ENCODE peak calls at places on chromosomes 3 and 15, in nine cellular contexts. One of them, this sample, is unnamed.

GRCh38 chr3:5707794-5708193 is 520.3 kb downstream of the EDEM1 start:
- DNase-seq in brain microvascular endothelial cell: no peak
- DNase-seq in T1000: no peak
- DNase-seq in HTR-8/SVneo: no peak
- DNase-seq in stimulated activated CD4-positive, alpha-beta T cell treated with anti-CD3 and anti-CD28 coated beads, TNF-alpha, amount 100 ng/mL, for 24 hours: no peak
- DNase-seq in CD8-positive, alpha-beta memory T cell: no peak
- DNase-seq in left ventricle myocardium inferior: no peak
- DNase-seq in NCI-H1105: no peak
- DNase-seq in AG09319: no peak
- DNase-seq in this sample: no peak

GRCh38 chr3:114519415-114519814 is 225.6 kb downstream of the TIGIT start:
- DNase-seq in T1000: no peak
- DNase-seq in brain microvascular endothelial cell: peak; percentile 84
- DNase-seq in HTR-8/SVneo: no peak
- DNase-seq in AG09319: peak; percentile 51
- DNase-seq in NCI-H1105: no peak
- DNase-seq in left ventricle myocardium inferior: no peak
- DNase-seq in stimulated activated CD4-positive, alpha-beta T cell treated with anti-CD3 and anti-CD28 coated beads, TNF-alpha, amount 100 ng/mL, for 24 hours: no peak
- DNase-seq in CD8-positive, alpha-beta memory T cell: no peak
- DNase-seq in this sample: peak; percentile 60

GRCh38 chr15:85004551-85004950 is 22.9 kb downstream of the PDE8A start:
- DNase-seq in T1000: no peak
- DNase-seq in AG09319: no peak
- DNase-seq in NCI-H1105: no peak
- DNase-seq in stimulated activated CD4-positive, alpha-beta T cell treated with anti-CD3 and anti-CD28 coated beads, TNF-alpha, amount 100 ng/mL, for 24 hours: no peak
- DNase-seq in left ventricle myocardium inferior: no peak
- DNase-seq in CD8-positive, alpha-beta memory T cell: no peak
- DNase-seq in brain microvascular endothelial cell: no peak
- DNase-seq in HTR-8/SVneo: no peak
- DNase-seq in this sample: no peak

GRCh38 chr15:74775132-74775562 is 6.7 kb upstream of the CSK start:
- DNase-seq in brain microvascular endothelial cell: no peak
- DNase-seq in T1000: no peak
- DNase-seq in HTR-8/SVneo: no peak
- DNase-seq in CD8-positive, alpha-beta memory T cell: no peak
- DNase-seq in stimulated activated CD4-positive, alpha-beta T cell treated with anti-CD3 and anti-CD28 coated beads, TNF-alpha, amount 100 ng/mL, for 24 hours: no peak
- DNase-seq in NCI-H1105: no peak
- DNase-seq in left ventricle myocardium inferior: no peak
- DNase-seq in AG09319: no peak
- DNase-seq in this sample: no peak

GRCh38 chr15:55241895-55242294 is 45.2 kb upstream of the RSL24D1 start:
- DNase-seq in NCI-H1105: no peak
- DNase-seq in AG09319: no peak
- DNase-seq in CD8-positive, alpha-beta memory T cell: no peak
- DNase-seq in HTR-8/SVneo: no peak
- DNase-seq in T1000: no peak
- DNase-seq in stimulated activated CD4-positive, alpha-beta T cell treated with anti-CD3 and anti-CD28 coated beads, TNF-alpha, amount 100 ng/mL, for 24 hours: no peak
- DNase-seq in left ventricle myocardium inferior: no peak
- DNase-seq in brain microvascular endothelial cell: peak; percentile 13
- DNase-seq in this sample: peak; percentile 18

GRCh38 chr3:72100062-72100511 is 315.1 kb upstream of the PROK2 start:
- DNase-seq in CD8-positive, alpha-beta memory T cell: no peak
- DNase-seq in brain microvascular endothelial cell: no peak
- DNase-seq in NCI-H1105: no peak
- DNase-seq in left ventricle myocardium inferior: no peak
- DNase-seq in AG09319: no peak
- DNase-seq in HTR-8/SVneo: no peak
- DNase-seq in T1000: no peak
- DNase-seq in stimulated activated CD4-positive, alpha-beta T cell treated with anti-CD3 and anti-CD28 coated beads, TNF-alpha, amount 100 ng/mL, for 24 hours: no peak
- DNase-seq in this sample: no peak

GRCh38 chr3:26100176-26100575 is 310.3 kb downstream of the OXSM start:
- DNase-seq in left ventricle myocardium inferior: no peak
- DNase-seq in brain microvascular endothelial cell: no peak
- DNase-seq in stimulated activated CD4-positive, alpha-beta T cell treated with anti-CD3 and anti-CD28 coated beads, TNF-alpha, amount 100 ng/mL, for 24 hours: no peak
- DNase-seq in T1000: no peak
- DNase-seq in NCI-H1105: no peak
- DNase-seq in HTR-8/SVneo: no peak
- DNase-seq in CD8-positive, alpha-beta memory T cell: no peak
- DNase-seq in AG09319: no peak
- DNase-seq in this sample: peak; percentile 67

GRCh38 chr3:99842826-99843589 is 25.3 kb downstream of the CMSS1 start:
- DNase-seq in NCI-H1105: no peak
- DNase-seq in brain microvascular endothelial cell: no peak
- DNase-seq in left ventricle myocardium inferior: no peak
- DNase-seq in HTR-8/SVneo: peak; percentile 45
- DNase-seq in CD8-positive, alpha-beta memory T cell: no peak
- DNase-seq in T1000: no peak
- DNase-seq in stimulated activated CD4-positive, alpha-beta T cell treated with anti-CD3 and anti-CD28 coated beads, TNF-alpha, amount 100 ng/mL, for 24 hours: no peak
- DNase-seq in AG09319: no peak
- DNase-seq in this sample: peak; percentile 82

GRCh38 chr15:93428135-93428534 is 339.1 kb upstream of the RGMA start:
- DNase-seq in T1000: no peak
- DNase-seq in left ventricle myocardium inferior: no peak
- DNase-seq in CD8-positive, alpha-beta memory T cell: no peak
- DNase-seq in stimulated activated CD4-positive, alpha-beta T cell treated with anti-CD3 and anti-CD28 coated beads, TNF-alpha, amount 100 ng/mL, for 24 hours: no peak
- DNase-seq in AG09319: no peak
- DNase-seq in NCI-H1105: no peak
- DNase-seq in HTR-8/SVneo: no peak
- DNase-seq in brain microvascular endothelial cell: no peak
- DNase-seq in this sample: no peak

GRCh38 chr3:52253314-52254260 is 8.0 kb downstream of the PPM1M start:
- DNase-seq in NCI-H1105: no peak
- DNase-seq in brain microvascular endothelial cell: no peak
- DNase-seq in AG09319: no peak
- DNase-seq in T1000: no peak
- DNase-seq in HTR-8/SVneo: no peak
- DNase-seq in stimulated activated CD4-positive, alpha-beta T cell treated with anti-CD3 and anti-CD28 coated beads, TNF-alpha, amount 100 ng/mL, for 24 hours: no peak
- DNase-seq in left ventricle myocardium inferior: no peak
- DNase-seq in CD8-positive, alpha-beta memory T cell: peak; percentile 70
- DNase-seq in this sample: no peak

GRCh38 chr3:57283366-57283765 is 9.1 kb downstream of the ASB14 start:
- DNase-seq in HTR-8/SVneo: no peak
- DNase-seq in NCI-H1105: no peak
- DNase-seq in brain microvascular endothelial cell: no peak
- DNase-seq in T1000: no peak
- DNase-seq in CD8-positive, alpha-beta memory T cell: no peak
- DNase-seq in AG09319: no peak
- DNase-seq in stimulated activated CD4-positive, alpha-beta T cell treated with anti-CD3 and anti-CD28 coated beads, TNF-alpha, amount 100 ng/mL, for 24 hours: no peak
- DNase-seq in left ventricle myocardium inferior: no peak
- DNase-seq in this sample: no peak

GRCh38 chr3:71614869-71615268 is 31.3 kb upstream of the FOXP1 start:
- DNase-seq in left ventricle myocardium inferior: no peak
- DNase-seq in brain microvascular endothelial cell: no peak
- DNase-seq in AG09319: no peak
- DNase-seq in CD8-positive, alpha-beta memory T cell: no peak
- DNase-seq in NCI-H1105: no peak
- DNase-seq in stimulated activated CD4-positive, alpha-beta T cell treated with anti-CD3 and anti-CD28 coated beads, TNF-alpha, amount 100 ng/mL, for 24 hours: no peak
- DNase-seq in HTR-8/SVneo: no peak
- DNase-seq in T1000: no peak
- DNase-seq in this sample: no peak

GRCh38 chr3:180827171-180827570 is 85.3 kb upstream of the FXR1 start:
- DNase-seq in HTR-8/SVneo: no peak
- DNase-seq in stimulated activated CD4-positive, alpha-beta T cell treated with anti-CD3 and anti-CD28 coated beads, TNF-alpha, amount 100 ng/mL, for 24 hours: no peak
- DNase-seq in CD8-positive, alpha-beta memory T cell: no peak
- DNase-seq in brain microvascular endothelial cell: no peak
- DNase-seq in NCI-H1105: no peak
- DNase-seq in AG09319: no peak
- DNase-seq in T1000: no peak
- DNase-seq in left ventricle myocardium inferior: no peak
- DNase-seq in this sample: no peak

GRCh38 chr3:18237251-18238005 is 187.7 kb downstream of the SATB1 start:
- DNase-seq in T1000: peak; percentile 25
- DNase-seq in CD8-positive, alpha-beta memory T cell: no peak
- DNase-seq in HTR-8/SVneo: no peak
- DNase-seq in NCI-H1105: peak; percentile 68
- DNase-seq in left ventricle myocardium inferior: no peak
- DNase-seq in brain microvascular endothelial cell: peak; percentile 55
- DNase-seq in AG09319: no peak
- DNase-seq in stimulated activated CD4-positive, alpha-beta T cell treated with anti-CD3 and anti-CD28 coated beads, TNF-alpha, amount 100 ng/mL, for 24 hours: no peak
- DNase-seq in this sample: peak; percentile 16

GRCh38 chr15:75069301-75069925 is 46.0 kb downstream of the PPCDC start:
- DNase-seq in brain microvascular endothelial cell: no peak
- DNase-seq in stimulated activated CD4-positive, alpha-beta T cell treated with anti-CD3 and anti-CD28 coated beads, TNF-alpha, amount 100 ng/mL, for 24 hours: no peak
- DNase-seq in T1000: no peak
- DNase-seq in AG09319: no peak
- DNase-seq in NCI-H1105: no peak
- DNase-seq in HTR-8/SVneo: no peak
- DNase-seq in CD8-positive, alpha-beta memory T cell: no peak
- DNase-seq in left ventricle myocardium inferior: no peak
- DNase-seq in this sample: no peak

GRCh38 chr15:67821784-67822451 is 3.4 kb upstream of the SKOR1 start:
- DNase-seq in HTR-8/SVneo: no peak
- DNase-seq in brain microvascular endothelial cell: no peak
- DNase-seq in stimulated activated CD4-positive, alpha-beta T cell treated with anti-CD3 and anti-CD28 coated beads, TNF-alpha, amount 100 ng/mL, for 24 hours: no peak
- DNase-seq in left ventricle myocardium inferior: no peak
- DNase-seq in AG09319: no peak
- DNase-seq in T1000: no peak
- DNase-seq in CD8-positive, alpha-beta memory T cell: no peak
- DNase-seq in NCI-H1105: no peak
- DNase-seq in this sample: no peak

GRCh38 chr15:78224024-78224413 is 10.3 kb downstream of the ACSBG1 start:
- DNase-seq in CD8-positive, alpha-beta memory T cell: no peak
- DNase-seq in AG09319: no peak
- DNase-seq in T1000: no peak
- DNase-seq in stimulated activated CD4-positive, alpha-beta T cell treated with anti-CD3 and anti-CD28 coated beads, TNF-alpha, amount 100 ng/mL, for 24 hours: no peak
- DNase-seq in brain microvascular endothelial cell: no peak
- DNase-seq in HTR-8/SVneo: no peak
- DNase-seq in left ventricle myocardium inferior: no peak
- DNase-seq in NCI-H1105: no peak
- DNase-seq in this sample: no peak

GRCh38 chr3:15805756-15806266 is 8.0 kb upstream of the ANKRD28 start:
- DNase-seq in HTR-8/SVneo: no peak
- DNase-seq in left ventricle myocardium inferior: no peak
- DNase-seq in NCI-H1105: no peak
- DNase-seq in CD8-positive, alpha-beta memory T cell: no peak
- DNase-seq in brain microvascular endothelial cell: peak; percentile 52
- DNase-seq in T1000: no peak
- DNase-seq in stimulated activated CD4-positive, alpha-beta T cell treated with anti-CD3 and anti-CD28 coated beads, TNF-alpha, amount 100 ng/mL, for 24 hours: no peak
- DNase-seq in AG09319: no peak
- DNase-seq in this sample: no peak

GRCh38 chr3:45362768-45363167 is 25.6 kb upstream of the LARS2 start:
- DNase-seq in HTR-8/SVneo: no peak
- DNase-seq in brain microvascular endothelial cell: no peak
- DNase-seq in stimulated activated CD4-positive, alpha-beta T cell treated with anti-CD3 and anti-CD28 coated beads, TNF-alpha, amount 100 ng/mL, for 24 hours: no peak
- DNase-seq in AG09319: no peak
- DNase-seq in T1000: no peak
- DNase-seq in NCI-H1105: no peak
- DNase-seq in CD8-positive, alpha-beta memory T cell: no peak
- DNase-seq in left ventricle myocardium inferior: no peak
- DNase-seq in this sample: no peak

GRCh38 chr3:185316740-185317407 is 46.1 kb upstream of the MAP3K13 start:
- DNase-seq in stimulated activated CD4-positive, alpha-beta T cell treated with anti-CD3 and anti-CD28 coated beads, TNF-alpha, amount 100 ng/mL, for 24 hours: no peak
- DNase-seq in HTR-8/SVneo: no peak
- DNase-seq in brain microvascular endothelial cell: peak; percentile 40
- DNase-seq in AG09319: no peak
- DNase-seq in CD8-positive, alpha-beta memory T cell: no peak
- DNase-seq in NCI-H1105: no peak
- DNase-seq in left ventricle myocardium inferior: no peak
- DNase-seq in T1000: no peak
- DNase-seq in this sample: peak; percentile 47

GRCh38 chr3:98812851-98813374 is 49.8 kb downstream of the ST3GAL6 start:
- DNase-seq in NCI-H1105: no peak
- DNase-seq in T1000: no peak
- DNase-seq in AG09319: no peak
- DNase-seq in HTR-8/SVneo: peak; percentile 22
- DNase-seq in CD8-positive, alpha-beta memory T cell: no peak
- DNase-seq in stimulated activated CD4-positive, alpha-beta T cell treated with anti-CD3 and anti-CD28 coated beads, TNF-alpha, amount 100 ng/mL, for 24 hours: no peak
- DNase-seq in left ventricle myocardium inferior: no peak
- DNase-seq in brain microvascular endothelial cell: no peak
- DNase-seq in this sample: no peak

GRCh38 chr15:95196176-95196915 is 965.0 kb downstream of the MCTP2 start:
- DNase-seq in stimulated activated CD4-positive, alpha-beta T cell treated with anti-CD3 and anti-CD28 coated beads, TNF-alpha, amount 100 ng/mL, for 24 hours: no peak
- DNase-seq in NCI-H1105: no peak
- DNase-seq in HTR-8/SVneo: no peak
- DNase-seq in T1000: no peak
- DNase-seq in AG09319: no peak
- DNase-seq in CD8-positive, alpha-beta memory T cell: no peak
- DNase-seq in left ventricle myocardium inferior: no peak
- DNase-seq in brain microvascular endothelial cell: no peak
- DNase-seq in this sample: no peak

GRCh38 chr3:194166682-194167479 is 30.9 kb downstream of the HES1 start:
- DNase-seq in T1000: no peak
- DNase-seq in NCI-H1105: no peak
- DNase-seq in stimulated activated CD4-positive, alpha-beta T cell treated with anti-CD3 and anti-CD28 coated beads, TNF-alpha, amount 100 ng/mL, for 24 hours: no peak
- DNase-seq in HTR-8/SVneo: no peak
- DNase-seq in CD8-positive, alpha-beta memory T cell: no peak
- DNase-seq in brain microvascular endothelial cell: no peak
- DNase-seq in AG09319: no peak
- DNase-seq in left ventricle myocardium inferior: peak; percentile 35
- DNase-seq in this sample: no peak

GRCh38 chr3:62873672-62874397 is 1.4 kb downstream of the CADPS start:
- DNase-seq in left ventricle myocardium inferior: peak; percentile 58
- DNase-seq in stimulated activated CD4-positive, alpha-beta T cell treated with anti-CD3 and anti-CD28 coated beads, TNF-alpha, amount 100 ng/mL, for 24 hours: no peak
- DNase-seq in HTR-8/SVneo: peak; percentile 4
- DNase-seq in T1000: no peak
- DNase-seq in AG09319: no peak
- DNase-seq in brain microvascular endothelial cell: no peak
- DNase-seq in CD8-positive, alpha-beta memory T cell: no peak
- DNase-seq in NCI-H1105: peak; percentile 62
- DNase-seq in this sample: no peak

GRCh38 chr15:28943611-28944230 is 57.9 kb downstream of the APBA2 start:
- DNase-seq in CD8-positive, alpha-beta memory T cell: no peak
- DNase-seq in brain microvascular endothelial cell: no peak
- DNase-seq in HTR-8/SVneo: no peak
- DNase-seq in left ventricle myocardium inferior: no peak
- DNase-seq in AG09319: no peak
- DNase-seq in stimulated activated CD4-positive, alpha-beta T cell treated with anti-CD3 and anti-CD28 coated beads, TNF-alpha, amount 100 ng/mL, for 24 hours: no peak
- DNase-seq in T1000: no peak
- DNase-seq in NCI-H1105: no peak
- DNase-seq in this sample: no peak

GRCh38 chr15:22979699-22980188 is 424 bp downstream of the CYFIP1 start:
- DNase-seq in T1000: peak; percentile 14
- DNase-seq in brain microvascular endothelial cell: no peak
- DNase-seq in HTR-8/SVneo: no peak
- DNase-seq in stimulated activated CD4-positive, alpha-beta T cell treated with anti-CD3 and anti-CD28 coated beads, TNF-alpha, amount 100 ng/mL, for 24 hours: no peak
- DNase-seq in CD8-positive, alpha-beta memory T cell: no peak
- DNase-seq in NCI-H1105: no peak
- DNase-seq in left ventricle myocardium inferior: no peak
- DNase-seq in AG09319: no peak
- DNase-seq in this sample: no peak

This sample was measured in kidney glomerular epithelial cell.